ENCODE peak calls at places on chromosomes 13 and 19, in six cellular contexts. H is omental fat pad, R is GM18507, W is breast epithelium, B is AG10803, J is fibroblast of mammary gland. Q is an unnamed sample.

GRCh38 chr13:79776538-79776937 is 295.6 kb downstream of the NDFIP2 start:
- DNase-seq in H (no peak), R (no peak), W (no peak), B (peak; percentile 34), J (peak; percentile 27), Q (no peak)

GRCh38 chr19:39698535-39698934 is 5.7 kb upstream of the LGALS14 start:
- DNase-seq in H (no peak), R (no peak), W (no peak), B (no peak), J (no peak), Q (no peak)

GRCh38 chr13:98475521-98475920 is 101.4 kb downstream of the STK24 start:
- DNase-seq in H (no peak), R (no peak), W (no peak), B (no peak), J (no peak), Q (no peak)

GRCh38 chr19:18349524-18350128 is 9.2 kb downstream of the PGPEP1 start:
- DNase-seq in H (peak; percentile 51), R (no peak), W (no peak), B (peak; percentile 53), J (peak; percentile 63), Q (no peak)

GRCh38 chr13:98900442-98900841 is 77.4 kb downstream of the DOCK9 start:
- DNase-seq in H (no peak), R (no peak), W (no peak), B (peak; percentile 24), J (peak; percentile 69), Q (no peak)

GRCh38 chr19:46862974-46863632 is 2.3 kb downstream of the ARHGAP35 start:
- DNase-seq in H (no peak), R (no peak), W (no peak), B (no peak), J (no peak), Q (no peak)

GRCh38 chr13:106986033-106986484 is 418.1 kb upstream of the ARGLU1 start:
- DNase-seq in H (no peak), R (no peak), W (no peak), B (peak; percentile 47), J (no peak), Q (no peak)

GRCh38 chr19:39531834-39532232 is 819 bp downstream of the EID2B start:
- DNase-seq in H (no peak), R (no peak), W (no peak), B (no peak), J (no peak), Q (no peak)

GRCh38 chr19:10797541-10798256 is 38.3 kb downstream of the TMED1 start:
- DNase-seq in H (no peak), R (peak; percentile 22), W (no peak), B (no peak), J (no peak), Q (peak; percentile 96)

GRCh38 chr19:36514012-36514612 is 14.0 kb downstream of the ZNF260 start:
- DNase-seq in H (no peak), R (no peak), W (no peak), B (no peak), J (peak; percentile 12), Q (no peak)

GRCh38 chr19:56840452-56841193 is at the start of the genes PEG3 and ZIM2:
- DNase-seq in H (peak; percentile 42), R (no peak), W (peak; percentile 51), B (no peak), J (peak; percentile 0), Q (no peak)

GRCh38 chr13:103243495-103243894 is 177.3 kb upstream of the SLC10A2 start:
- DNase-seq in H (no peak), R (no peak), W (no peak), B (no peak), J (no peak), Q (no peak)

GRCh38 chr19:11088508-11089253 is 582 bp upstream of the LDLR start:
- DNase-seq in H (no peak), R (no peak), W (no peak), B (peak; percentile 45), J (peak; percentile 73), Q (no peak)

GRCh38 chr13:31538067-31539042 is 201.0 kb upstream of the RXFP2 start:
- DNase-seq in H (no peak), R (no peak), W (no peak), B (peak; percentile 52), J (peak; percentile 68), Q (no peak)

GRCh38 chr19:14562660-14563589 is 8.9 kb downstream of the NDUFB7 start:
- DNase-seq in H (no peak), R (no peak), W (no peak), B (no peak), J (no peak), Q (no peak)

GRCh38 chr19:17749912-17750317 is 1.4 kb upstream of the FCHO1 start:
- DNase-seq in H (no peak), R (no peak), W (no peak), B (no peak), J (peak; percentile 12), Q (no peak)

GRCh38 chr13:90793261-90793785 is 554.2 kb upstream of the MIR17HG start:
- DNase-seq in H (no peak), R (no peak), W (no peak), B (peak; percentile 4), J (no peak), Q (no peak)

GRCh38 chr19:43464089-43464775 is 1.2 kb downstream of the LYPD3 start:
- DNase-seq in H (peak; percentile 67), R (peak; percentile 50), W (peak; percentile 76), B (no peak), J (no peak), Q (no peak)

GRCh38 chr19:54677217-54677616 is 14.4 kb downstream of the LILRB4 start:
- DNase-seq in H (no peak), R (no peak), W (no peak), B (no peak), J (no peak), Q (no peak)

GRCh38 chr13:75194717-75195116 is 287.3 kb downstream of the TBC1D4 start:
- DNase-seq in H (no peak), R (no peak), W (no peak), B (no peak), J (no peak), Q (no peak)

GRCh38 chr13:90293793-90294361 is 1053.6 kb upstream of the MIR17HG start:
- DNase-seq in H (no peak), R (no peak), W (no peak), B (no peak), J (no peak), Q (no peak)

GRCh38 chr19:19651076-19651475 is 7.6 kb upstream of the GMIP start:
- DNase-seq in H (no peak), R (no peak), W (no peak), B (no peak), J (no peak), Q (no peak)

GRCh38 chr13:85825454-85825853 is 26.2 kb upstream of the SLITRK6 start:
- DNase-seq in H (no peak), R (no peak), W (no peak), B (no peak), J (no peak), Q (no peak)

GRCh38 chr13:99908129-99908805 is 63.3 kb downstream of the ZIC5 start:
- DNase-seq in H (no peak), R (no peak), W (no peak), B (no peak), J (no peak), Q (no peak)

GRCh38 chr19:55812449-55812848 is 19.4 kb downstream of the NLRP11 start:
- DNase-seq in H (no peak), R (no peak), W (no peak), B (no peak), J (no peak), Q (no peak)

GRCh38 chr19:15452111-15453047 is 2.6 kb upstream of the WIZ start:
- DNase-seq in H (peak; percentile 71), R (no peak), W (peak; percentile 78), B (peak; percentile 79), J (peak; percentile 82), Q (no peak)

GRCh38 chr13:20035130-20035529 is 76.6 kb downstream of the ZMYM2 start:
- DNase-seq in H (no peak), R (no peak), W (no peak), B (no peak), J (peak; percentile 15), Q (no peak)

GRCh38 chr19:11152318-11153062 is 3.1 kb downstream of the SPC24 start:
- DNase-seq in H (no peak), R (no peak), W (peak; percentile 84), B (peak; percentile 87), J (peak; percentile 96), Q (no peak)

GRCh38 chr13:50596776-50597203 is 246.7 kb downstream of the DLEU7 start:
- DNase-seq in H (no peak), R (no peak), W (no peak), B (no peak), J (no peak), Q (no peak)

GRCh38 chr19:10420444-10421239 is at the start of gene PDE4A:
- DNase-seq in H (no peak), R (no peak), W (no peak), B (no peak), J (no peak), Q (peak; percentile 49)